ENCODE peak calls at places on chromosomes 7 and 10, in ten cellular contexts. T is Kasumi-1; Y is activated CD4-positive, alpha-beta T cell treated with anti-CD3 and anti-CD28 coated beads for 1 hour; V is nucleus accumbens; J is D341Med; R is NCI-H1105; H is NCI-H2081; X is ELR; P is HEK293T; N is osteocyte. Q is an unnamed sample.

GRCh38 chr7:36653011-36653670 is 71.2 kb downstream of the AOAH start:
- DNase-seq in T (no peak), N (no peak), Y (no peak), J (no peak), X (peak; percentile 27), R (no peak), V (no peak), H (no peak), P (no peak), Q (no peak)

GRCh38 chr7:76069238-76069638 is 21.3 kb downstream of the MDH2 start:
- DNase-seq in P (peak; percentile 20), R (no peak), X (peak; percentile 91), J (peak; percentile 58), H (no peak), N (no peak), T (peak; percentile 80), V (peak; percentile 6), Y (no peak), Q (peak; percentile 63)

GRCh38 chr7:143048827-143049226 is 3.3 kb upstream of the OR6V1 start:
- DNase-seq in H (no peak), J (no peak), P (no peak), R (no peak), X (no peak), N (no peak), V (no peak), Y (no peak), T (no peak), Q (no peak)

GRCh38 chr10:86363184-86363832 is 3.3 kb downstream of the GRID1 start:
- DNase-seq in V (peak; percentile 57), Y (no peak), T (no peak), P (no peak), R (peak; percentile 31), N (no peak), X (no peak), H (no peak), J (peak; percentile 71), Q (no peak)

GRCh38 chr7:27145167-27145883 is 1.8 kb upstream of the HOXA5 start:
- DNase-seq in H (no peak), J (no peak), Y (no peak), T (no peak), P (no peak), N (peak; percentile 77), V (no peak), X (no peak), R (no peak), Q (no peak)

GRCh38 chr10:89475567-89475966 is 59.8 kb downstream of the SLC16A12 start:
- DNase-seq in J (no peak), H (no peak), T (no peak), N (no peak), P (no peak), V (no peak), X (no peak), Y (no peak), R (no peak), Q (no peak)

GRCh38 chr7:32539917-32540544 is 44.7 kb downstream of the AVL9 start:
- DNase-seq in N (no peak), H (no peak), V (no peak), P (no peak), J (peak; percentile 39), T (no peak), R (no peak), X (no peak), Y (no peak), Q (no peak)

GRCh38 chr10:48639646-48640045 is 34.8 kb upstream of the ARHGAP22 start:
- DNase-seq in R (no peak), X (no peak), T (no peak), H (no peak), Y (no peak), P (no peak), V (no peak), N (no peak), J (no peak), Q (no peak)

GRCh38 chr7:88200793-88201192 is 19.0 kb downstream of the SRI start:
- DNase-seq in Y (no peak), T (no peak), J (peak; percentile 62), H (peak; percentile 92), P (no peak), X (no peak), V (no peak), R (peak; percentile 95), N (no peak), Q (no peak)

GRCh38 chr10:76329891-76330575 is 898.6 kb downstream of the LRMDA start:
- DNase-seq in H (no peak), V (no peak), T (no peak), N (no peak), Y (no peak), P (no peak), R (no peak), J (no peak), X (peak; percentile 72), Q (no peak)

GRCh38 chr7:149716932-149717307 is 56.5 kb downstream of the ZNF467 start:
- DNase-seq in H (no peak), N (peak; percentile 73), J (peak; percentile 3), V (no peak), Y (no peak), P (no peak), R (no peak), T (no peak), X (no peak), Q (no peak)

GRCh38 chr10:65346466-65346865 is 1579.4 kb upstream of the LRRTM3 start:
- DNase-seq in T (no peak), X (no peak), J (no peak), Y (no peak), V (no peak), R (no peak), P (no peak), N (no peak), H (no peak), Q (no peak)

GRCh38 chr7:140638311-140638791 is 2.3 kb downstream of the DENND2A start:
- DNase-seq in P (no peak), T (no peak), X (peak; percentile 40), H (no peak), J (peak; percentile 54), V (no peak), R (no peak), N (no peak), Y (no peak), Q (no peak)

GRCh38 chr10:77867124-77867715 is 59.3 kb downstream of the DLG5 start:
- DNase-seq in X (peak; percentile 38), Y (no peak), N (no peak), J (no peak), R (no peak), H (no peak), P (no peak), V (no peak), T (no peak), Q (no peak)

GRCh38 chr7:41520445-41520844 is 182.4 kb downstream of the INHBA start:
- DNase-seq in P (no peak), X (no peak), V (no peak), J (no peak), N (no peak), R (no peak), Y (no peak), H (no peak), T (no peak), Q (no peak)

GRCh38 chr10:51010977-51011376 is 63.3 kb upstream of the PRKG1 start:
- DNase-seq in X (peak; percentile 45), H (peak; percentile 33), J (peak; percentile 67), T (peak; percentile 64), P (peak; percentile 56), V (no peak), N (no peak), R (no peak), Y (no peak), Q (peak; percentile 4)

GRCh38 chr7:139358541-139359365 is 941 bp upstream of the LUC7L2 start:
- DNase-seq in T (peak; percentile 30), J (peak; percentile 57), R (peak; percentile 58), X (peak; percentile 45), Y (peak; percentile 13), V (no peak), P (peak; percentile 30), H (peak; percentile 76), N (no peak), Q (peak; percentile 49)

GRCh38 chr7:111090834-111091233 is at the start of gene LRRN3:
- DNase-seq in X (peak; percentile 71), P (peak; percentile 7), R (peak; percentile 68), J (no peak), H (peak; percentile 93), V (peak; percentile 43), N (no peak), T (no peak), Y (no peak), Q (no peak)

GRCh38 chr7:2525161-2525930 is 5.8 kb downstream of the LFNG start:
- DNase-seq in N (no peak), H (no peak), J (no peak), X (no peak), V (no peak), Y (no peak), T (no peak), R (no peak), P (no peak), Q (no peak)

GRCh38 chr7:99050971-99051370 is 92.9 kb downstream of the SMURF1 start:
- DNase-seq in X (no peak), N (no peak), T (no peak), H (no peak), R (no peak), P (no peak), V (no peak), J (no peak), Y (no peak), Q (no peak)

GRCh38 chr7:114356133-114356532 is 58.5 kb upstream of the FOXP2 start:
- DNase-seq in J (no peak), H (no peak), R (no peak), Y (no peak), N (no peak), T (no peak), X (peak; percentile 69), V (no peak), P (no peak), Q (no peak)

GRCh38 chr7:118080947-118081346 is 103.0 kb upstream of the LSM8 start:
- DNase-seq in P (peak; percentile 21), H (no peak), N (no peak), X (peak; percentile 66), R (no peak), T (no peak), V (no peak), Y (no peak), J (no peak), Q (no peak)

GRCh38 chr7:41491313-41491712 is 211.6 kb downstream of the INHBA start:
- DNase-seq in Y (no peak), T (no peak), V (no peak), R (no peak), X (no peak), N (no peak), H (no peak), P (no peak), J (no peak), Q (no peak)

GRCh38 chr7:141072548-141073172 is 1.2 kb upstream of the TMEM178B start:
- DNase-seq in H (peak; percentile 91), T (peak; percentile 11), N (no peak), P (peak; percentile 76), R (peak; percentile 69), Y (no peak), V (peak; percentile 67), X (peak; percentile 62), J (peak; percentile 82), Q (no peak)

GRCh38 chr7:159027803-159028455 is 116.7 kb downstream of the VIPR2 start:
- DNase-seq in N (peak; percentile 57), V (no peak), R (peak; percentile 34), T (no peak), Y (no peak), H (no peak), X (no peak), J (no peak), P (no peak), Q (no peak)

GRCh38 chr10:90969148-90969547 is 48.3 kb upstream of the ANKRD1 start:
- DNase-seq in T (no peak), P (no peak), J (no peak), H (no peak), R (no peak), V (no peak), N (no peak), Y (no peak), X (peak; percentile 27), Q (no peak)

GRCh38 chr7:1694981-1695511 is 25.0 kb downstream of the ELFN1 start:
- DNase-seq in N (no peak), J (no peak), R (no peak), T (no peak), Y (no peak), V (no peak), P (no peak), X (no peak), H (no peak), Q (no peak)

GRCh38 chr7:90552521-90552920 is 43.6 kb upstream of the CDK14 start:
- DNase-seq in P (no peak), H (peak; percentile 7), Y (no peak), T (peak; percentile 14), N (no peak), R (no peak), J (no peak), X (peak; percentile 47), V (no peak), Q (peak; percentile 13)